ENCODE peak calls at places on chromosomes 12 and 14, in six cellular contexts. J, V, Q, R, F and O are unnamed samples.

GRCh38 chr14:67187826-67188225 is 1.4 kb upstream of the GARIN2 start:
- DNase-seq in J (no peak), V (no peak), Q (peak; percentile 14), R (peak; percentile 27), F (no peak), O (no peak)

GRCh38 chr12:14379508-14379907 is 14.0 kb downstream of the ATF7IP start:
- DNase-seq in J (no peak), V (no peak), Q (no peak), R (no peak), F (no peak), O (no peak)

GRCh38 chr12:28611115-28611435 is 420.8 kb downstream of the CCDC91 start:
- DNase-seq in J (no peak), V (no peak), Q (peak; percentile 52), R (peak; percentile 94), F (no peak), O (no peak)

GRCh38 chr12:59425798-59426197 is 170.0 kb upstream of the SLC16A7 start:
- DNase-seq in J (no peak), V (no peak), Q (peak; percentile 82), R (no peak), F (no peak), O (no peak)

GRCh38 chr14:29806124-29806517 is 121.5 kb downstream of the PRKD1 start:
- DNase-seq in J (no peak), V (no peak), Q (no peak), R (peak; percentile 20), F (no peak), O (no peak)

GRCh38 chr12:29041621-29042020 is 107.5 kb upstream of the FAR2 start:
- DNase-seq in J (no peak), V (no peak), Q (peak; percentile 73), R (peak; percentile 72), F (no peak), O (no peak)

GRCh38 chr14:88841741-88842140 is 17.3 kb downstream of the TTC8 start:
- DNase-seq in J (no peak), V (no peak), Q (no peak), R (no peak), F (no peak), O (no peak)

GRCh38 chr14:90409209-90409730 is 12.4 kb downstream of the CALM1 start:
- DNase-seq in J (no peak), V (no peak), Q (peak; percentile 85), R (peak; percentile 92), F (no peak), O (no peak)

GRCh38 chr12:132402831-132403416 is 73.5 kb upstream of the GALNT9 start:
- DNase-seq in J (no peak), V (no peak), Q (no peak), R (no peak), F (no peak), O (no peak)

GRCh38 chr12:115811929-115812328 is 465.6 kb downstream of the MED13L start:
- DNase-seq in J (no peak), V (no peak), Q (no peak), R (no peak), F (no peak), O (no peak)

GRCh38 chr14:35212471-35213142 is 79.6 kb upstream of the PSMA6 start:
- DNase-seq in J (no peak), V (no peak), Q (no peak), R (no peak), F (no peak), O (no peak)

GRCh38 chr12:1796515-1797010 is 23.8 kb upstream of the LRTM2 start:
- DNase-seq in J (peak; percentile 27), V (peak; percentile 8), Q (no peak), R (no peak), F (peak; percentile 51), O (no peak)

GRCh38 chr14:90194706-90195105 is 61.6 kb upstream of the PSMC1 start:
- DNase-seq in J (no peak), V (no peak), Q (no peak), R (no peak), F (no peak), O (no peak)

GRCh38 chr12:56839489-56840442 is 76.6 kb downstream of the HSD17B6 start:
- DNase-seq in J (no peak), V (no peak), Q (no peak), R (peak; percentile 66), F (peak; percentile 83), O (peak; percentile 70)

GRCh38 chr12:56900583-56900982 is 33.6 kb downstream of the SDR9C7 start:
- DNase-seq in J (no peak), V (no peak), Q (no peak), R (peak; percentile 8), F (no peak), O (peak; percentile 59)

GRCh38 chr12:32532415-32532814 is 133.1 kb downstream of the FGD4 start:
- DNase-seq in J (no peak), V (no peak), Q (no peak), R (no peak), F (no peak), O (no peak)

GRCh38 chr12:70507442-70507841 is 129.8 kb downstream of the PTPRB start:
- DNase-seq in J (no peak), V (no peak), Q (no peak), R (peak; percentile 66), F (no peak), O (no peak)

GRCh38 chr12:84604541-84604940 is 308.1 kb downstream of the SLC6A15 start:
- DNase-seq in J (no peak), V (no peak), Q (no peak), R (no peak), F (no peak), O (no peak)

GRCh38 chr14:77151245-77151644 is 9.7 kb upstream of the ZDHHC22 start:
- DNase-seq in J (no peak), V (no peak), Q (no peak), R (peak; percentile 33), F (peak; percentile 62), O (peak; percentile 31)

GRCh38 chr12:123908884-123909807 is 63.5 kb downstream of the CCDC92 start:
- DNase-seq in J (no peak), V (peak; percentile 44), Q (no peak), R (no peak), F (no peak), O (no peak)

GRCh38 chr12:5377997-5378596 is 53.8 kb upstream of the NTF3 start:
- DNase-seq in J (no peak), V (no peak), Q (no peak), R (no peak), F (no peak), O (no peak)

GRCh38 chr12:4034926-4035325 is 161.7 kb upstream of the PARP11 start:
- DNase-seq in J (no peak), V (no peak), Q (no peak), R (no peak), F (no peak), O (no peak)

GRCh38 chr12:76026643-76027063 is 4.9 kb downstream of the PHLDA1 start:
- DNase-seq in J (no peak), V (no peak), Q (no peak), R (peak; percentile 71), F (no peak), O (no peak)

GRCh38 chr12:76041406-76041805 is 9.8 kb upstream of the PHLDA1 start:
- DNase-seq in J (no peak), V (no peak), Q (no peak), R (no peak), F (no peak), O (no peak)